ENCODE peak calls at places on chromosomes 6 and 20, in five cellular contexts. Z, Q, P, S and H are unnamed samples.

GRCh38 chr6:31750411-31751022 is 10.7 kb downstream of the MSH5 start:
- DNase-seq in Z (no peak), Q (no peak), P (no peak), S (no peak), H (no peak)

GRCh38 chr20:56689318-56689717 is 60.2 kb downstream of the TFAP2C start:
- DNase-seq in Z (peak), Q (no peak), P (no peak), S (no peak), H (no peak)

GRCh38 chr20:34069341-34070078 is 42.5 kb downstream of the EIF2S2 start:
- DNase-seq in Z (peak), Q (peak), P (peak), S (peak), H (peak)

GRCh38 chr6:80094017-80094416 is 12.5 kb upstream of the BCKDHB start:
- DNase-seq in Z (peak), Q (no peak), P (no peak), S (no peak), H (no peak)

GRCh38 chr20:1187605-1188171 is 2.9 kb upstream of the TMEM74B start:
- DNase-seq in Z (no peak), Q (no peak), P (no peak), S (no peak), H (no peak)

GRCh38 chr6:117317261-117317660 is 51.9 kb downstream of the VGLL2 start:
- DNase-seq in Z (peak), Q (no peak), P (no peak), S (no peak), H (no peak)

GRCh38 chr20:45592574-45593189 is 13.6 kb upstream of the WFDC8 start:
- DNase-seq in Z (peak), Q (no peak), P (peak), S (no peak), H (no peak)

GRCh38 chr6:106858653-106859092 is 115.9 kb downstream of the CD24 start:
- DNase-seq in Z (peak), Q (no peak), P (peak), S (no peak), H (no peak)

GRCh38 chr6:53240763-53241162 is 92.1 kb upstream of the GCM1 start:
- DNase-seq in Z (no peak), Q (no peak), P (no peak), S (no peak), H (no peak)

GRCh38 chr6:116217069-116217468 is 36.8 kb downstream of the TSPYL4 start:
- DNase-seq in Z (peak), Q (no peak), P (peak), S (no peak), H (no peak)

GRCh38 chr20:55790178-55790577 is 215.1 kb downstream of the CBLN4 start:
- DNase-seq in Z (no peak), Q (no peak), P (no peak), S (no peak), H (no peak)

GRCh38 chr20:23629542-23630391 is 8.0 kb downstream of the CST3 start:
- DNase-seq in Z (no peak), Q (no peak), P (no peak), S (no peak), H (no peak)

GRCh38 chr6:82057846-82058554 is 189.5 kb downstream of the IBTK start:
- DNase-seq in Z (peak), Q (no peak), P (no peak), S (no peak), H (no peak)

GRCh38 chr20:63520594-63520938 is at the start of gene PPDPF:
- DNase-seq in Z (peak), Q (no peak), P (peak), S (peak), H (peak)

GRCh38 chr6:79671605-79672266 is 40.6 kb downstream of the SH3BGRL2 start:
- DNase-seq in Z (peak), Q (peak), P (peak), S (peak), H (peak)

GRCh38 chr6:34331361-34332050 is 61.0 kb downstream of the NUDT3 start:
- DNase-seq in Z (no peak), Q (no peak), P (no peak), S (no peak), H (no peak)

GRCh38 chr6:85417336-85417735 is 32.5 kb upstream of the NT5E start:
- DNase-seq in Z (no peak), Q (no peak), P (no peak), S (no peak), H (no peak)

GRCh38 chr6:35140991-35141720 is at the start of gene TCP11:
- DNase-seq in Z (no peak), Q (peak), P (no peak), S (peak), H (no peak)

GRCh38 chr6:168280899-168281245 is 38.7 kb downstream of the DACT2 start:
- DNase-seq in Z (no peak), Q (no peak), P (no peak), S (no peak), H (no peak)

GRCh38 chr6:149335924-149336323 is 18.4 kb downstream of the TAB2 start:
- DNase-seq in Z (peak), Q (no peak), P (peak), S (no peak), H (no peak)

GRCh38 chr20:56440346-56441007 is 27.9 kb upstream of the RTF2 start:
- DNase-seq in Z (no peak), Q (peak), P (no peak), S (peak), H (peak)

GRCh38 chr6:69732640-69733039 is 64.2 kb downstream of the LMBRD1 start:
- DNase-seq in Z (peak), Q (no peak), P (no peak), S (no peak), H (no peak)